ENCODE peak calls at places on chromosomes 11 and 22, in four cellular contexts. M is keratinocyte, B is cardiac muscle cell, G is A549. V is an unnamed sample.

GRCh38 chr11:3161309-3161708 is 3.8 kb downstream of the OSBPL5 start:
- DNase-seq in B (no peak), G (no peak), M (no peak), V (no peak)

GRCh38 chr11:27468209-27468608 is 4.4 kb downstream of the LGR4 start:
- DNase-seq in G (no peak), M (peak; percentile 59), B (no peak), V (no peak)

GRCh38 chr22:46357711-46358505 is 22.4 kb downstream of the TRMU start:
- DNase-seq in M (no peak), G (no peak), B (no peak), V (no peak)

GRCh38 chr11:108524422-108524821 is 26.2 kb upstream of the POGLUT3 start:
- DNase-seq in B (no peak), G (no peak), M (no peak), V (no peak)

GRCh38 chr22:17891427-17892167 is 117.3 kb upstream of the BID start:
- DNase-seq in G (peak; percentile 7), M (no peak), B (peak; percentile 67), V (peak; percentile 15)

GRCh38 chr22:21070690-21071615 is 25.2 kb downstream of the LRRC74B start:
- DNase-seq in G (no peak), B (no peak), M (no peak), V (no peak)

GRCh38 chr11:95256204-95256819 is 25.3 kb upstream of the SESN3 start:
- DNase-seq in G (no peak), B (no peak), M (no peak), V (no peak)

GRCh38 chr11:48002565-48002964 is 22.2 kb downstream of the PTPRJ start:
- DNase-seq in M (no peak), G (no peak), B (no peak), V (peak; percentile 50)

GRCh38 chr22:44823806-44824205 is 71.4 kb downstream of the ARHGAP8 start:
- DNase-seq in B (no peak), M (no peak), G (no peak), V (no peak)

GRCh38 chr11:12234216-12234615 is 123.8 kb downstream of the MICAL2 start:
- DNase-seq in B (no peak), G (no peak), M (no peak), V (no peak)

GRCh38 chr11:10893713-10894112 is 35.9 kb upstream of the ZBED5 start:
- DNase-seq in B (no peak), M (no peak), G (peak; percentile 18), V (no peak)

GRCh38 chr11:96484361-96484760 is 94.5 kb downstream of the JRKL start:
- DNase-seq in G (no peak), M (no peak), B (no peak), V (no peak)

GRCh38 chr11:104164028-104164520 is at the start of gene PDGFD:
- DNase-seq in M (no peak), B (peak; percentile 91), G (peak; percentile 47), V (peak; percentile 46)

GRCh38 chr22:23827351-23827995 is 11.3 kb downstream of the DERL3 start:
- DNase-seq in G (no peak), B (no peak), M (no peak), V (no peak)

GRCh38 chr11:61057615-61058014 is 44.7 kb upstream of the CD5 start:
- DNase-seq in B (no peak), M (no peak), G (no peak), V (no peak)

GRCh38 chr11:134119094-134119493 is 50.2 kb downstream of the JAM3 start:
- DNase-seq in B (no peak), M (peak; percentile 63), G (no peak), V (no peak)

GRCh38 chr22:35729309-35729698 is 11.6 kb downstream of the APOL5 start:
- DNase-seq in M (no peak), B (no peak), G (no peak), V (no peak)

GRCh38 chr22:25364281-25364680 is 144.8 kb downstream of the CRYBB2 start:
- DNase-seq in G (no peak), M (no peak), B (no peak), V (no peak)

GRCh38 chr22:40220316-40221054 is 42.8 kb downstream of the TNRC6B start:
- DNase-seq in M (no peak), B (no peak), G (no peak), V (no peak)

GRCh38 chr22:18119409-18120110 is 9.0 kb downstream of the TUBA8 start:
- DNase-seq in M (no peak), G (no peak), B (no peak), V (peak; percentile 32)

GRCh38 chr22:50153756-50154140 is 16.8 kb upstream of the PANX2 start:
- DNase-seq in B (no peak), M (no peak), G (no peak), V (no peak)

GRCh38 chr11:96014234-96014633 is 90.3 kb upstream of the MTMR2 start:
- DNase-seq in G (peak; percentile 6), M (no peak), B (no peak), V (peak; percentile 66)

GRCh38 chr11:59574467-59574866 is 41.1 kb downstream of the OSBP start:
- DNase-seq in M (no peak), B (no peak), G (no peak), V (no peak)

GRCh38 chr11:63560506-63561179 is 2.5 kb downstream of the PLAAT2 start:
- DNase-seq in M (no peak), B (no peak), G (no peak), V (no peak)

GRCh38 chr11:18375941-18376340 is 18.4 kb upstream of the LDHA start:
- DNase-seq in M (no peak), B (no peak), G (no peak), V (no peak)
- TF ChIP-seq CTCF in M (no peak), B (no peak), G (no peak), V (no peak)

DNA sequence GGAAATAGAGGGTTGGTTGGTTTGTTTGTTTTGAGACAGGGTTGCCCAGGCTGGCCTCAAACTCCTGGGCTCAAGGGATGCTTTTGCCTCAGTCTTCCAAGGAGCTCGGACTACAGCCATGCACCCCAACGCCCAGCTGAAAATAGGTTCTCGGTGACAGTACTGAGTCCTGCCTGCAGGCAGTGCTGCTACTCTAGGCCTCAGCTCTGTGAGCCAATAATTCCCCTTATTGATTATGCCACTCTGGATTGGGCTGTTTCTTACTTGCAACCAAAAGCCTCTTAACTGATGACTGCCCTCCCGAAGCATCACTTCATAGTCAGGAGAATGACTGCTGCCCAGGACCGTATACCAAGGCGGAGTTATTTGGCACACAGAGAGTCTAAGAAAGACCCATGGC is 1.2 kb upstream of the C11orf16 start:
- DNase-seq in M (no peak), G (no peak), B (no peak), V (no peak)
- TF ChIP-seq CTCF in M (peak; percentile 5), G (no peak), B (no peak), V (no peak)

DNA sequence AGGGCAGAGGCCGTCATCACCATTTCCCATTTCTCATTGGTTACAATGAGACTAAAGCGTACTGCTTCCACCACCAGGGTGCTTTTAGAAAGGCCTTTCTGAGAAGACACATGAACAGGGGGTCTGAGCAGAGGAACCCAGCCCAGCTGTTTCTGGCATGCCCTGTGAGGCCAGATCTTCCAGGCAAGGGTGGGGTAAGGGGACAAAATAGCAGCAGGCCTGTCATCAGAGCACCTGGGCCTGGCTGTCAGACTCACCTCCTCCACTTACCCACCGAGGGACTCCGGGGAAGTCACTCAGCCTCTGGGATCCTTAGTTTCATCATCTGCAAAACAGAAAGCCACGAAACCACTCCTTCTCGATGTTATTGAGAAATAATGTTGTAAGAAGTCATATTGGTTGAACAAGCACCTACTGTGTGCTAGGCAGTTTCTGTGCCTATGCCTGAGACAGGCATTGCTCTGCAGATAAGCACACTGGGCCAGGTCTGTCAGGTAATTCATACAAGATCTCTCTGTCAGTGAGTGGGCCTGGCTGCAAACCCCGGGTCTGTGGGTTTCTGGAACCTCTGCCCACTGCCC is 8.8 kb upstream of the WNT11 start:
- DNase-seq in M (no peak), G (no peak), B (no peak), V (no peak)
- TF ChIP-seq CTCF in M (no peak), G (no peak), B (no peak), V (no peak)

GRCh38 chr11:100188137-100188783 is 498.8 kb upstream of the ARHGAP42 start:
- DNase-seq in G (no peak), M (no peak), B (no peak), V (no peak)

GRCh38 chr11:100185588-100185987 is 501.5 kb upstream of the ARHGAP42 start:
- DNase-seq in B (no peak), M (no peak), G (no peak), V (no peak)

DNA sequence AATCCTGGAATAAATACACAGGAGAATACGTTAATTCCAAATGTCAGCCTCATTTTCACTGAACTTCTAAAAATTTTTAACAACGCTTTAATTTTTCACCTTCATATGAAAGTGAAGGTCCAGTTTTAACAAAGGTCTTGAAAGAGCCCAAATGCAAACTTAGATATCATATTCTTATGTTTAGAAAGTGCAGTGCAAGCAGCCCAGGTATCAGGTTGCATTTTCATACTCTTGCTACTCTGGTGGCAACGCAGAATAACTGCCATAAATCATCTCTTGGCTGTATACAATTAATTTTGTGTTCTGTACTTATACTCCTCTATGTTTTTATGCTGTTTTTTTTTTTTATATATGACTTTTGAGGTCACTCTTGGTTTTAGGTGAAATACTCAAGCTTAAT is 496.7 kb upstream of the ARHGAP42 start:
- DNase-seq in B (no peak), G (no peak), M (no peak), V (no peak)
- TF ChIP-seq CTCF in B (no peak), G (no peak), M (no peak), V (no peak)

DNA sequence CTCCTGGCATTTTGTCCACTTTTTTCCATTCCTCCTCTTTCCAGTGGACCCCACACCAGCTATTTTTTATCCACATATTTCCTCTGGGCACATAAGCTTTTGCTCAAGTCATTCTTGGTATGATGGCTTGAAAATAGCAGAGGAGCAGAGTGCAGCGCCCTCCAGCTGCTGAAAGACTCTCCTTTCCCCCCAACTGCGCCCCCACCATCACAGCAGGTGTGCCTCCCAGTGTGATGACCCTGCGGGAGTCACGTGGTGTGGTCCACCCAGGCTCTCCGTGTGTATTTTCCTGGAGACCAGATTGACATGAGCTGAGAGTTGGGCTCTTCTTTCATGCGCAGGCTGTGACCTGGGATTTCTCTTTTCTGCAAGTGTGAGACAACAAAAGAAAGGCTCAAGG is 1241.6 kb downstream of the TBC1D22A start:
- DNase-seq in G (no peak), B (no peak), M (no peak), V (no peak)
- TF ChIP-seq CTCF in G (no peak), B (no peak), M (no peak), V (no peak)

V was measured in activated CD8-positive, alpha-beta T cell treated with anti-CD3 and anti-CD28 coated beads for 36 hours.